ENCODE peak calls at places on chromosomes 11 and 22, in six cellular contexts. J is HCT116, N is GM12878, F is K562, Q is HepG2, G is H1. X is an unnamed sample.

GRCh38 chr11:15627560-15627959 is 512.8 kb downstream of the INSC start:
- DNase-seq in J (no peak), N (no peak), F (no peak), Q (no peak), G (no peak), X (no peak)

GRCh38 chr11:69081180-69081579 is 32.4 kb downstream of the TPCN2 start:
- DNase-seq in J (no peak), N (no peak), F (no peak), Q (no peak), G (no peak), X (no peak)

GRCh38 chr11:113977701-113978100 is 2.8 kb downstream of the HTR3A start:
- DNase-seq in J (no peak), N (no peak), F (no peak), Q (no peak), G (no peak), X (no peak)

GRCh38 chr22:32313532-32313931 is 44.1 kb upstream of the RFPL3 start:
- DNase-seq in J (no peak), N (no peak), F (no peak), Q (no peak), G (no peak), X (no peak)

GRCh38 chr22:36954251-36955014 is 41.0 kb downstream of the CSF2RB start:
- DNase-seq in J (no peak), N (no peak), F (no peak), Q (no peak), G (no peak), X (no peak)

GRCh38 chr11:115276799-115277198 is 227.4 kb downstream of the CADM1 start:
- DNase-seq in J (no peak), N (no peak), F (no peak), Q (no peak), G (no peak), X (no peak)

GRCh38 chr11:45692808-45693453 is 27.5 kb upstream of the CHST1 start:
- DNase-seq in J (no peak), N (no peak), F (no peak), Q (no peak), G (no peak), X (no peak)

GRCh38 chr11:34403431-34403830 is 35.3 kb upstream of the CAT start:
- DNase-seq in J (no peak), N (no peak), F (no peak), Q (no peak), G (no peak), X (no peak)

GRCh38 chr11:66277475-66278391 is at the start of gene CNIH2:
- DNase-seq in J (no peak), N (no peak), F (peak), Q (no peak), G (no peak), X (no peak)

GRCh38 chr22:45237065-45237990 is 3.4 kb downstream of the KIAA0930 start:
- DNase-seq in J (no peak), N (no peak), F (no peak), Q (peak), G (no peak), X (no peak)

GRCh38 chr11:15106201-15106965 is 8.3 kb upstream of the INSC start:
- DNase-seq in J (peak), N (no peak), F (peak), Q (no peak), G (no peak), X (no peak)

GRCh38 chr11:86896486-86896885 is 58.7 kb downstream of the FZD4 start:
- DNase-seq in J (no peak), N (no peak), F (no peak), Q (no peak), G (no peak), X (no peak)

GRCh38 chr11:44607987-44608386 is 42.5 kb downstream of the CD82 start:
- DNase-seq in J (no peak), N (no peak), F (peak), Q (no peak), G (no peak), X (no peak)

GRCh38 chr11:2473361-2474058 is 28.7 kb downstream of the KCNQ1 start:
- DNase-seq in J (no peak), N (no peak), F (no peak), Q (no peak), G (no peak), X (no peak)

DNA sequence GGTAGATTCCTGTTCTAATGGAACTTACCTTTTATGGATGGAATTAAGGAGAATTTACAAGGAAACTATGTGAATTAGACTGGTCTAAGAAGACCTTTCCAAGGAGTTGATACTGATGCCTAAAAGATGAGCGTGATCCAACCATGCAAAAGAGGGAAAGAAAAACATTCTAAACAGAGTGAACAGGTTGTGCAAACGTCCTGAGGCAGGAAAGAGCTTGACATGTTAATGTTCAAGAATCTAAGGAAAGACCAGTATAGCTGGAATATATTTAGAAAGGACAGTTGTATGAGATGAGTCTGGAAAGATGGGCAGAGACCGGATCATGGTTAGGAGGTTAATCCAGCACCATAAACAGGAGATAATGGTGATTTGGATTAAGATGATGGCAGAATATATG is 1.3 kb downstream of the DDIAS start:
- DNase-seq in J (no peak), N (no peak), F (no peak), Q (no peak), G (no peak), X (no peak)
- H3K9ac ChIP-seq in J (peak), N (no peak), F (peak), Q (no peak), G (no peak), X (no peak)

GRCh38 chr11:61690706-61691377 is 10.7 kb downstream of the DAGLA start:
- DNase-seq in J (no peak), N (no peak), F (no peak), Q (no peak), G (no peak), X (no peak)

GRCh38 chr11:61686469-61686868 is 6.3 kb downstream of the DAGLA start:
- DNase-seq in J (no peak), N (no peak), F (no peak), Q (no peak), G (no peak), X (no peak)

GRCh38 chr11:61689164-61689496 is 8.9 kb downstream of the DAGLA start:
- DNase-seq in J (no peak), N (no peak), F (no peak), Q (no peak), G (no peak), X (no peak)

GRCh38 chr11:61687420-61687819 is 7.2 kb downstream of the DAGLA start:
- DNase-seq in J (no peak), N (no peak), F (no peak), Q (no peak), G (no peak), X (no peak)

GRCh38 chr11:61688368-61689163 is 8.4 kb downstream of the DAGLA start:
- DNase-seq in J (no peak), N (no peak), F (no peak), Q (no peak), G (no peak), X (no peak)
- TF ChIP-seq ZNF274 in J (no peak), N (no peak), F (no peak), Q (no peak), G (no peak), X (no peak)

GRCh38 chr11:9859491-9860305 is 195.8 kb downstream of the SWAP70 start:
- DNase-seq in J (no peak), N (no peak), F (no peak), Q (no peak), G (no peak), X (no peak)

GRCh38 chr11:9855579-9856260 is 191.8 kb downstream of the SWAP70 start:
- DNase-seq in J (no peak), N (peak), F (no peak), Q (no peak), G (no peak), X (no peak)

GRCh38 chr11:9861860-9862725 is 198.2 kb downstream of the SWAP70 start:
- DNase-seq in J (peak), N (peak), F (peak), Q (peak), G (no peak), X (peak)

GRCh38 chr11:9858218-9858617 is 194.3 kb downstream of the SWAP70 start:
- DNase-seq in J (no peak), N (no peak), F (no peak), Q (peak), G (no peak), X (no peak)

DNA sequence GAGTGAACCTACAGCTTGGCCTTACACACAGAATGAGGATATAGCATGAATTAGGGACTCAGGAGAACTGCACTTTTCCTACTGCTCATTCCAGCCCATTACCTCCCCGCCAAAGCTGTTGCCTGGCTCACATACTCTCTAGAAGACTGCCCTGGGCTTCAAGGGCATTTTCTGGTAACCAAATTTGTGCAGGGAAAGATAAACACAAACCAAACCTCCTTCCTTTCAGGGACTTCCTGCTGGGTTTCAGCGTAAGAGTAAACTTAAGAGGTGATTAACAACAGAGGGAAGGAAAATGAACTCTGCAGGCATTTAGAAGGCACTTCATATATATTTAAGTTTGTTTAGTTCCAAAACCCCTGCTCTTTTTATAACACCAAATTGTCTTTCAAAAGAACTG is 194.9 kb downstream of the SWAP70 start:
- DNase-seq in J (no peak), N (no peak), F (peak), Q (peak), G (no peak), X (no peak)
- H3K9ac ChIP-seq in J (no peak), N (no peak), F (no peak), Q (no peak), G (no peak), X (no peak)

DNA sequence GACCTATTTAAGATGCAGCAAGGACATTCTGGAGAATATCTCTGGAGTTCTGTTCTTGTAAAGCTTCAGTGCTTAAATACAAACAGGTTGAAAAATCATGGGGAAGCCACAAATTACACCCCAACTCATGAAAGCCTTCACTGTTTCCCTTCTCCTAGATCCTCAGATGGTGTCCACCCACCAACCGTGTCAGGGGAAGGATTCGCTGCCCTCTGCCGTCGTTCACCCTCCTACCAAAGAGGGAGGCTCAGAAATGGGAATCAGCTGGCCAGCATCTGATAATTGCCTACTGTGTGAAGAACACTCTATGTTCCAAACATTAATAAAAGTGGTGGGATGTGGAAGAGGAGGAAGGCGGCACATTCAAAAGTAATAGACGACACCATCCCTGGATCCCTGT is 7.4 kb upstream of the HEPACAM start:
- DNase-seq in J (no peak), N (no peak), F (no peak), Q (peak), G (no peak), X (no peak)
- TF ChIP-seq ZNF274 in J (no peak), N (no peak), F (no peak), Q (no peak), G (no peak), X (no peak)

GRCh38 chr22:17810570-17811116 is 36.4 kb upstream of the BID start:
- DNase-seq in J (no peak), N (no peak), F (no peak), Q (no peak), G (no peak), X (no peak)

GRCh38 chr22:17808688-17809403 is 34.6 kb upstream of the BID start:
- DNase-seq in J (no peak), N (no peak), F (no peak), Q (no peak), G (no peak), X (no peak)

GRCh38 chr22:17806437-17806836 is 32.2 kb upstream of the BID start:
- DNase-seq in J (no peak), N (no peak), F (no peak), Q (no peak), G (no peak), X (no peak)

GRCh38 chr22:17807086-17807485 is 32.8 kb upstream of the BID start:
- DNase-seq in J (no peak), N (no peak), F (no peak), Q (no peak), G (no peak), X (no peak)

GRCh38 chr22:17807571-17808410 is 33.5 kb upstream of the BID start:
- DNase-seq in J (no peak), N (no peak), F (no peak), Q (no peak), G (no peak), X (no peak)
- H3K9ac ChIP-seq in J (no peak), N (no peak), F (no peak), Q (no peak), G (no peak), X (no peak)

X was measured in NT2/D1.